ENCODE peak calls at places on chromosomes 13 and 19, in five cellular contexts. One of them, this sample, is unnamed.

GRCh38 chr13:30339721-30340366 is 32.5 kb upstream of the KATNAL1 start:
- DNase-seq in stimulated activated CD4-positive, alpha-beta T cell treated with anti-CD3 and anti-CD28 coated beads, Interleukin-4, amount 100 ng/mL, for 24 hours: no peak
- DNase-seq in A172: no peak
- DNase-seq in IMR-90: no peak
- DNase-seq in stomach: no peak
- DNase-seq in this sample: no peak

GRCh38 chr13:63497601-63498000 is 2082.0 kb upstream of the PCDH20 start:
- DNase-seq in stimulated activated CD4-positive, alpha-beta T cell treated with anti-CD3 and anti-CD28 coated beads, Interleukin-4, amount 100 ng/mL, for 24 hours: no peak
- DNase-seq in A172: no peak
- DNase-seq in IMR-90: peak; percentile 41
- DNase-seq in stomach: no peak
- DNase-seq in this sample: no peak

GRCh38 chr13:29476046-29476445 is 119.4 kb downstream of the SLC7A1 start:
- DNase-seq in stimulated activated CD4-positive, alpha-beta T cell treated with anti-CD3 and anti-CD28 coated beads, Interleukin-4, amount 100 ng/mL, for 24 hours: no peak
- DNase-seq in A172: no peak
- DNase-seq in IMR-90: no peak
- DNase-seq in stomach: no peak
- DNase-seq in this sample: no peak

GRCh38 chr19:57106646-57107235 is 13.0 kb upstream of the USP29 start:
- DNase-seq in stimulated activated CD4-positive, alpha-beta T cell treated with anti-CD3 and anti-CD28 coated beads, Interleukin-4, amount 100 ng/mL, for 24 hours: no peak
- DNase-seq in A172: no peak
- DNase-seq in IMR-90: no peak
- DNase-seq in stomach: no peak
- DNase-seq in this sample: no peak

GRCh38 chr19:45140144-45140503 is 20.7 kb downstream of the NKPD1 start:
- DNase-seq in stimulated activated CD4-positive, alpha-beta T cell treated with anti-CD3 and anti-CD28 coated beads, Interleukin-4, amount 100 ng/mL, for 24 hours: no peak
- DNase-seq in A172: no peak
- DNase-seq in IMR-90: no peak
- DNase-seq in stomach: no peak
- DNase-seq in this sample: no peak

GRCh38 chr19:17202249-17202648 is 12.9 kb upstream of the USE1 start:
- DNase-seq in stimulated activated CD4-positive, alpha-beta T cell treated with anti-CD3 and anti-CD28 coated beads, Interleukin-4, amount 100 ng/mL, for 24 hours: peak; percentile 23
- DNase-seq in A172: peak; percentile 28
- DNase-seq in IMR-90: no peak
- DNase-seq in stomach: no peak
- DNase-seq in this sample: no peak

GRCh38 chr19:34228347-34228746 is 26.0 kb upstream of the GARRE1 start:
- DNase-seq in stimulated activated CD4-positive, alpha-beta T cell treated with anti-CD3 and anti-CD28 coated beads, Interleukin-4, amount 100 ng/mL, for 24 hours: no peak
- DNase-seq in A172: no peak
- DNase-seq in IMR-90: peak; percentile 45
- DNase-seq in stomach: no peak
- DNase-seq in this sample: no peak

GRCh38 chr13:114111577-114111976 is 20.8 kb downstream of the RASA3 start:
- DNase-seq in stimulated activated CD4-positive, alpha-beta T cell treated with anti-CD3 and anti-CD28 coated beads, Interleukin-4, amount 100 ng/mL, for 24 hours: no peak
- DNase-seq in A172: no peak
- DNase-seq in IMR-90: peak; percentile 97
- DNase-seq in stomach: no peak
- DNase-seq in this sample: no peak

GRCh38 chr19:35347171-35347929 is at the start of gene FFAR1:
- DNase-seq in stimulated activated CD4-positive, alpha-beta T cell treated with anti-CD3 and anti-CD28 coated beads, Interleukin-4, amount 100 ng/mL, for 24 hours: peak; percentile 54
- DNase-seq in A172: no peak
- DNase-seq in IMR-90: no peak
- DNase-seq in stomach: peak; percentile 15
- DNase-seq in this sample: peak; percentile 78

GRCh38 chr19:43820098-43820860 is 6.8 kb upstream of the ZNF283 start:
- DNase-seq in stimulated activated CD4-positive, alpha-beta T cell treated with anti-CD3 and anti-CD28 coated beads, Interleukin-4, amount 100 ng/mL, for 24 hours: peak; percentile 22
- DNase-seq in A172: no peak
- DNase-seq in IMR-90: peak; percentile 42
- DNase-seq in stomach: no peak
- DNase-seq in this sample: peak; percentile 20